ENCODE peak calls at places on chromosomes 13 and 19, in four cellular contexts. C is endodermal cell, K is mesendoderm, S is neural progenitor cell. E is an unnamed sample.

GRCh38 chr13:69565334-69565733 is 542.3 kb upstream of the ATXN8OS start:
- DNase-seq in C (peak; percentile 77), K (peak; percentile 78), S (peak; percentile 56), E (no peak)

GRCh38 chr13:95319551-95320274 is 18.5 kb upstream of the ABCC4 start:
- DNase-seq in C (no peak), K (no peak), S (no peak), E (no peak)

GRCh38 chr19:5047251-5047935 is 78.5 kb downstream of the KDM4B start:
- DNase-seq in C (no peak), K (no peak), S (no peak), E (no peak)

GRCh38 chr13:25329706-25330105 is 28.3 kb downstream of the NUP58 start:
- DNase-seq in C (no peak), K (peak; percentile 33), S (no peak), E (no peak)

GRCh38 chr13:93268327-93269028 is 41.9 kb downstream of the GPC6 start:
- DNase-seq in C (no peak), K (peak; percentile 82), S (no peak), E (no peak)

GRCh38 chr19:8569066-8569761 is 8.0 kb downstream of the MYO1F start:
- DNase-seq in C (no peak), K (no peak), S (no peak), E (no peak)

GRCh38 chr19:22595918-22596341 is 38.2 kb upstream of the ZNF492 start:
- DNase-seq in C (no peak), K (no peak), S (no peak), E (no peak)

GRCh38 chr19:57552432-57552831 is 7.2 kb downstream of the ZNF550 start:
- DNase-seq in C (no peak), K (no peak), S (no peak), E (no peak)

GRCh38 chr19:13100871-13101589 is 1.6 kb downstream of the LYL1 start:
- DNase-seq in C (no peak), K (peak; percentile 49), S (no peak), E (no peak)

GRCh38 chr19:13098291-13099072 is 4.2 kb downstream of the LYL1 start:
- DNase-seq in C (peak; percentile 75), K (peak; percentile 60), S (peak; percentile 42), E (no peak)

GRCh38 chr19:13097331-13098258 is 5.1 kb downstream of the LYL1 start:
- DNase-seq in C (no peak), K (no peak), S (peak; percentile 49), E (no peak)

GRCh38 chr19:13100031-13100588 is 2.5 kb downstream of the LYL1 start:
- DNase-seq in C (no peak), K (no peak), S (no peak), E (no peak)

DNA sequence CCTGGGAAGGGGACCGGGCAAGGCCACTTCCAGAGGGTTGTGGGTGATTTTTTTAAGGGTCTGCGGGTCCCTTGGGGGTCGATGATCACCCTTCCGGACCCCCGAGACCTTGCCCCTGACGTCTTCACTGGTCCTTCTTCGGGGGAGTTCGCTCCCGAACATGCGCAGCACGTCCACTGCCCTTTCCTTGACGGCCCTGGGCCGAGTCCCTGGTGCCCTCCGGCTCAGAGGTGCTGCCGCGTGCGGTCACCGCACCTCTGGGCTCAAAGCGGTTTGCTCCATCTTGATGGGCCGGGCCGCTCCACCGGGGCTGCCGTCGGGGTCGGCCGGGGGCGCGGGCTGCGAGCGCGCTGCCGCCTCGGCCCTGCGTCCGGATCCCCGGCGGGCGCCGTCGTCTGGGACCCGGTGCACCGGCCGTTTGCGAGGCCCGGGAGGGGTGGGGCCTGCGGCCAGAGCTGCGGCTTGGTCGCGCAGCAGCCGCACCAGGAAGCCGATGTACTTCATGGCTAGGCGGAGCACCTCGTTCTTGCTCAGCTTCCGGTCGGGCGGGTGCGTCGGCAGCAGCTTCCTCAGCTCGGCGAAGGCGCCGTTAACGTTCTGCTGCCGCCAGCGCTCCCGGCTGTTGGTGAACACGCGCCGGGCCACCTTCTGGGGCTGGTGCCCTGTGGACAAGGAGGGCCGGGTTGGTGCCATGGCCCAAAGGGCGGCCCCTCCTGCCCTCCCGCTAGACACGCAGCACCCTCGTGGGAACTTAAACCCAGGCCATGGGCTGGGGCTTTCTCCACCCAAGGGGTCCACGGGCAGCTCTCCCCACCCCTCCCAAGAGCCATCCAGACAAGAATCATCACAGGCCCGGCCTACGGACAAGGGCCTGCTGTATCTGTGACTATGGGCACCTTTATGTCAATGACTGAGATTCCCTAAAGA is 3.3 kb downstream of the LYL1 start:
- DNase-seq in C (peak; percentile 80), K (peak; percentile 68), S (peak; percentile 65), E (no peak)
- H3K9ac ChIP-seq in C (no peak overlapping the region), K (peak overlapping the region; percentile 41), S (no peak overlapping the region), E (no peak overlapping the region)

GRCh38 chr13:67369895-67370660 is 139.9 kb upstream of the PCDH9 start:
- DNase-seq in C (no peak), K (peak; percentile 47), S (no peak), E (no peak)
- H3K9ac ChIP-seq in C (no peak overlapping the region), K (no peak overlapping the region), S (no peak overlapping the region), E (no peak overlapping the region)

DNA sequence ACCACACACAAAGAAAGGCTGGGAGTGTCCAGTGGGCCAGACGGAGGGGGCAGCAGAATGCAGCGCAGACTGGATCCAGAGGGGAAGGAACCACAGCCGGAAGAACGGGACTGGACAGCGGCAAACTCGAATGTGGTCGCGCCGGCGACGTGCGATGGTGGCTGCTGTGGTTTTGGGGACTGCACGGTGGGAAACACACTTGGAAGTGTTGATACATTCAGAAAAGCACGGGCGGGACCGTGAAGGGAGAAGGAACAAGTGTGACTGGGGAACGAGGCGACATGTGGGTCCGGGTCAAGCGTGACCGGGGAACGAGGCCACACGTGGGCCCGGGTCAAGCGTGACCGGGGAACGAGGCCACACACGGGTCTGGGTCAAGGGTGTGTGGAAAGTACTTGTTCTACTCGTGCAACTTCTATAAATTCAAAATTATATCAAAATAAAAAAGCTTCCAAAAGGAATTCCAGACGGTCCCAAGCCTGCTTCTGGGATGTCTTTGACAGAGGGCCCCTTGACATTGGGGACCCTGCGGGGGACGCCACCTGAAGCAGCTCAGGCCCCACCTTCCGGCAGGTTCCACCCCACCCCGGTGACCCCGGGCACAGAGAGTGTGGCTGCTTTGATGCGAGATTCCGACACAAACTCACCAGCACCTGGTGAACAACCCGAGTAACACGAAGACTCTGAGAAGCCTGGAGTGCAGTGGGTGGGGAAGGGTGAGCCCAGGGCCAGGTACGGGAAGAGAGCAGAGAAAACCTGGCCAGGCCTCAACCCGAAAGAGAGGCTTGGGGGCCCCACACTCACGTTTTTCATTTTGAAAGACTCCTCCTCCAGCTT is 25.1 kb upstream of the C13orf46 start:
- DNase-seq in C (no peak), K (no peak), S (no peak), E (no peak)
- H3K9ac ChIP-seq in C (no peak overlapping the region), K (no peak overlapping the region), S (no peak overlapping the region), E (no peak overlapping the region)

DNA sequence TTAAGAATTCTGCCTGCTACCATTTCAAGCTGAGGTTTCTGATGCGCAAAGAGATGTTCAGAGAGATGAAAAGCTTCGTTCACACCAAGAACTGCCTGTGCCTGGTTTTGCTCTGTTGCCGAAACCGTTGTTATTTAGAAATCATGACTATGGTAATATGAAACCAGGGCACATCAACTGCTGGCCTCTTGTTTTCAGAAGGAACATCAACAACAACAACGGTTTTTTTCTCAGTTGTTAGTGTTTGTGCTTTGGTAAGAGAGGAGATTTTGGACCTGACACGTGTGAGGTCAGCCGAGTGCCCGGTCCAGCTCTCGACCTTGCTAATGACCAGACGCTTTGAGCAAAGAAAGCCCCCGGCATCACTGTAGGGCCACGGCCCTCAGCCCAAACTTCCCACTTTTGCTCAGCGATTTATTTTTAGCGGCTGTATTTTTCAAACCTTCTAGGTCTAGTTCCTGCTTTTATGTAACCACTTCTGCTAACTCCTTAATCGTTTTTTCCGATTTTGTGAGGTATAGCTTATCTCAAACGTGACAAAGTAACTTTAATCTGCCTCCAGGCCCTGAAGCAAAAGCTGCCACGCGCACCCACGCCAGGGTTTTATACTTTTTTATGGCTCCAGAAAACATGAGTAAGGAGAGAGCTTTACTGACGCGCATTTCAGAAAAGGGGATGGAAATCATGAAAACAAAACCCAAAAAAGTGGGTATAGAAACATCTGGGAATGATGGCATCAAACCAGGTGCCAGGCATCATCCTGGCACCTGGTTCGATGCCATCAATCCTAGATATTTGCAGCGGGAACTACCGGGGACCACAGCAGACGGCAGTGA is 42.0 kb downstream of the KLF2 start:
- DNase-seq in C (no peak), K (no peak), S (no peak), E (no peak)
- H3K9ac ChIP-seq in C (peak overlapping the region; percentile 3), K (no peak overlapping the region), S (peak overlapping the region; percentile 27), E (no peak overlapping the region)

DNA sequence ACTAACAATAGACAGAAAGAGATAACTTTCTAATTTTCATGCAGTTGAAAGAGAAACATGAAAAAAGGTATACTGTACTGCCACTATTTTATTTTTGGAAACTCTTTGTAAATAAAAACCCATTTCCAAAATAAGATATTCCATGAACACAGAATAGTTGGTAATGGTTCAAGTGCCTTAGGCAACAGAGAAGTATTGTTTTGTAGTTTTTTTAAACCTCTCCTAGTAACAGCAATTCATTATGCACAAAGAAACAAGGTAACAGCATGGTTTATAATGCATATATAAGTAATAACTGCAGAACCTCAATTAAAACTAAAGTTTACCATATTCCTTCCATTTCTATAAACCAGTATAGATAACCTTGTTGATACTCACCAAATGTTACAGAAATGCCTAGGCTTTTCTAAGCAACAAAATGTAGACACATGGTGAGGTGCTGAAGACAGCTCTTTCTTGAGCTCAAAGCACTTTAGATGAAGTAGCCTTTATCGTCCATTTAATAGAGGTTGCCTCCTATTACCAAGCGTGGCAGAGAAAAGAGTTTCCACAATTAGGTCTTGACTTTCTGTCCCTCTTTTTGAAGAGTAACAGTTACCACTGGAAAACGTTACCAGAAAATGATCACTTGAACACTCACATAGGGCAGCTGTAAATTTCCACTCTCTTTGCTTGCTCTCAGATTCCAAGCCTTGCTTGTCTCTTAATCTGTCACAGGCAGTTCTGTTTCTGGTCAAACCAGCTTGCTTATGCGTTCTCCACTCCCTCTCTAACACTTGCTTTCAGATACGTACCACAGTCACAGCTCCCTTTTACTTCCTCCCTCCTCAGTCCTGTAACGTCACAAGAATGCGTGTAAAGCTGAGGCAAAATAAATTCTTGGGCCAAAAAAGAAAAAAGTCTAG is 42.9 kb downstream of the CAB39L start:
- DNase-seq in C (no peak), K (peak; percentile 59), S (peak; percentile 22), E (peak; percentile 14)
- H3K9ac ChIP-seq in C (no peak overlapping the region), K (no peak overlapping the region), S (no peak overlapping the region), E (no peak overlapping the region)

GRCh38 chr13:77460195-77460594 is 75.3 kb upstream of the SCEL start:
- DNase-seq in C (no peak), K (no peak), S (no peak), E (no peak)
- H3K9ac ChIP-seq in C (no peak overlapping the region), K (no peak overlapping the region), S (no peak overlapping the region), E (no peak overlapping the region)

GRCh38 chr19:1568320-1569019 is at the start of gene MEX3D:
- DNase-seq in C (peak; percentile 85), K (peak; percentile 80), S (peak; percentile 90), E (peak; percentile 78)
- H3K9ac ChIP-seq in C (peak within 1 kb of the TSS; percentile 99), K (peak within 1 kb of the TSS; percentile 99), S (peak within 1 kb of the TSS; percentile 86), E (peak within 1 kb of the TSS; percentile 98)

DNA sequence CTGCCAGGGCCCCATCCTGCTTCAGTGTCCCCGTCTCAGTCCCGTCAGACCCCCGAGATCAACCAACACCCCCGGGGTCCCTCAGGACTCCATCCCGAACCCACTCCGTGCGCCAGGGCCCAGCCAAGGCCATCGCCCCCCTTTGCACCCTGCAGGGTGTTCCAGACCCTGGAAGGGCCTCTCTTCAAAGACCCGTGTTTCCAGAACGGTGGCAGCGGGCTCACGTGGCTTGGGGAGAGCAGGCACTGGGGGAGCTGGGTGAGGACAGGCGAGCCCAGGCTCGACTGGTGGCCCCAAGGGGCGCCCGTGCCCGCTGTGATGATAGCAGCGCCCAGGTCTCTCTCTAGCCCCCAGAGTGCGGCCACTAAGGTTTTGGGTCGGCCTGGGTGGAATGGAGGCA is 1.4 kb downstream of the KASH5 start:
- DNase-seq in C (no peak), K (no peak), S (no peak), E (no peak)
- H3K9ac ChIP-seq in C (no peak overlapping the region), K (no peak overlapping the region), S (no peak overlapping the region), E (no peak overlapping the region)